ENCODE peak calls at places on chromosomes 5 and 9, in six cellular contexts. T is transverse colon, W is A549, S is K562, K is ovary, R is sigmoid colon. M is an unnamed sample.

GRCh38 chr5:123094919-123095693 is 6.1 kb downstream of the PRDM6 start:
- DNase-seq in R (peak; percentile 72), W (no peak), S (no peak), K (peak; percentile 27), T (no peak), M (no peak)

GRCh38 chr5:43034591-43034968 is 5.5 kb downstream of the ANXA2R start:
- DNase-seq in T (no peak), K (no peak), W (no peak), R (no peak), S (no peak), M (no peak)

GRCh38 chr5:43140286-43140685 is 19.6 kb downstream of the ZNF131 start:
- DNase-seq in K (no peak), S (no peak), T (no peak), R (no peak), W (no peak), M (no peak)

GRCh38 chr9:109907400-109907799 is 127.4 kb downstream of the PALM2AKAP2 start:
- DNase-seq in T (peak; percentile 63), S (no peak), K (no peak), W (no peak), R (no peak), M (no peak)

GRCh38 chr5:88684136-88684500 is 198.9 kb downstream of the MEF2C start:
- DNase-seq in S (no peak), T (no peak), R (no peak), K (no peak), W (no peak), M (no peak)

GRCh38 chr5:53871050-53871449 is 310.6 kb downstream of the NDUFS4 start:
- DNase-seq in R (no peak), K (no peak), S (no peak), T (no peak), W (no peak), M (no peak)

GRCh38 chr9:135705376-135705775 is 3.4 kb downstream of the KCNT1 start:
- DNase-seq in K (peak; percentile 51), S (no peak), W (no peak), T (no peak), R (no peak), M (no peak)

GRCh38 chr5:148437249-148437648 is 53.5 kb downstream of the FBXO38 start:
- DNase-seq in T (no peak), K (no peak), S (no peak), R (no peak), W (no peak), M (no peak)

GRCh38 chr9:125233678-125234077 is 7.5 kb downstream of the HSPA5 start:
- DNase-seq in S (no peak), R (no peak), W (peak; percentile 40), K (no peak), T (no peak), M (no peak)

GRCh38 chr5:105639511-105639910 is 2031.2 kb downstream of the EFNA5 start:
- DNase-seq in T (no peak), K (no peak), R (no peak), W (no peak), S (no peak), M (no peak)

GRCh38 chr9:9942764-9943424 is 669.9 kb downstream of the PTPRD start:
- DNase-seq in T (peak; percentile 50), W (peak; percentile 18), K (peak; percentile 24), R (no peak), S (peak; percentile 10), M (peak; percentile 58)

GRCh38 chr5:176866913-176867312 is 32.2 kb downstream of the HK3 start:
- DNase-seq in R (no peak), S (no peak), K (no peak), T (no peak), W (no peak), M (no peak)

GRCh38 chr5:1380910-1381309 is 36.0 kb upstream of the CLPTM1L start:
- DNase-seq in W (no peak), S (no peak), R (no peak), K (no peak), T (no peak), M (no peak)

GRCh38 chr5:173591300-173591622 is 25.2 kb downstream of the BOD1 start:
- DNase-seq in W (no peak), T (no peak), K (no peak), R (no peak), S (no peak), M (no peak)

GRCh38 chr9:93111371-93112115 is 15.5 kb downstream of the CARD19 start:
- DNase-seq in T (no peak), R (peak; percentile 63), S (no peak), K (peak; percentile 21), W (no peak), M (no peak)

GRCh38 chr9:115921301-115921700 is 232.3 kb upstream of the PAPPA start:
- DNase-seq in W (no peak), K (no peak), R (no peak), T (no peak), S (no peak), M (no peak)

GRCh38 chr9:110571801-110572490 is 7.6 kb downstream of the SVEP1 start:
- DNase-seq in S (no peak), T (no peak), W (no peak), K (no peak), R (no peak), M (no peak)

GRCh38 chr9:69380811-69381210 is 55.8 kb downstream of the ENTREP1 start:
- DNase-seq in R (no peak), W (no peak), S (no peak), T (no peak), K (no peak), M (no peak)

GRCh38 chr5:118863345-118863744 is 125.0 kb downstream of the DTWD2 start:
- DNase-seq in W (no peak), T (no peak), R (no peak), S (no peak), K (no peak), M (no peak)

GRCh38 chr9:130443840-130444492 is 795 bp upstream of the ASS1 start:
- DNase-seq in T (peak; percentile 32), K (no peak), R (peak; percentile 77), S (no peak), W (no peak), M (no peak)

GRCh38 chr5:143205879-143206193 is 197.7 kb downstream of the NR3C1 start:
- DNase-seq in S (no peak), T (no peak), R (no peak), K (no peak), W (no peak), M (no peak)

GRCh38 chr5:143207058-143207457 is 196.4 kb downstream of the NR3C1 start:
- DNase-seq in W (no peak), S (no peak), T (no peak), R (no peak), K (no peak), M (no peak)

GRCh38 chr5:143206194-143207053 is 197.1 kb downstream of the NR3C1 start:
- DNase-seq in S (no peak), R (no peak), T (no peak), W (no peak), K (no peak), M (no peak)

GRCh38 chr5:143204474-143205246 is 198.8 kb downstream of the NR3C1 start:
- DNase-seq in K (no peak), R (no peak), T (no peak), S (no peak), W (no peak), M (no peak)

GRCh38 chr5:143205386-143205785 is 198.1 kb downstream of the NR3C1 start:
- DNase-seq in S (no peak), R (no peak), W (no peak), K (no peak), T (no peak), M (no peak)
- H3K4me1 ChIP-seq in S (peaks cover 31% of the 10 kb centered on the region), R (no peaks in the 10 kb centered on the region), W (peaks cover 13% of the 10 kb centered on the region), K (no peaks in the 10 kb centered on the region), T (no peaks in the 10 kb centered on the region), M (peaks cover 31% of the 10 kb centered on the region)

GRCh38 chr5:140113699-140114263 is at the start of gene PURA:
- DNase-seq in S (peak; percentile 93), R (peak; percentile 98), K (peak; percentile 98), W (peak; percentile 92), T (peak; percentile 97), M (peak; percentile 97)

GRCh38 chr5:140116716-140117115 is 2.8 kb downstream of the PURA start:
- DNase-seq in T (no peak), W (peak; percentile 18), R (no peak), K (no peak), S (peak; percentile 16), M (no peak)

GRCh38 chr5:140114341-140115185 is 654 bp downstream of the PURA start:
- DNase-seq in T (peak; percentile 71), W (peak; percentile 30), R (peak; percentile 86), K (peak; percentile 66), S (peak; percentile 45), M (peak; percentile 70)

GRCh38 chr5:140113180-140113698 is 670 bp upstream of the PURA start:
- DNase-seq in S (peak; percentile 61), R (peak; percentile 72), K (peak; percentile 50), T (peak; percentile 21), W (no peak), M (no peak)

DNA sequence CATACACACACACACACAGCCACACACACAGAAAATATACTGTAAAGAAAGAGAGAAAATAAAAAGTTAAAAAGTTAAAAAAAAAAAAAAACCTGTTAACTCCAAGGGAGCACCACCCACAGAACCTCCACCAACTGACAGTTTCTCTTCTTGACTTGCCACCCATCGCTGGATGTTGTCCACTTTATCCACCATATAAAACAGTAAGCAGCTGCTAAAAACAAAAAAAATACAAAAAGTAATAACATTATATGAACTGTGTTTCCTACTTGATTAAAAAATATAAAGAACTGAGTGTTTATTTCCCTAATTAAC is 1.2 kb downstream of the PURA start:
- DNase-seq in W (no peak), K (no peak), S (no peak), T (no peak), R (no peak), M (no peak)
- H3K27ac ChIP-seq in W (peak overlapping the region; percentile 96), K (no peak overlapping the region), S (no peak overlapping the region), T (peak overlapping the region; percentile 96), R (peak overlapping the region; percentile 93), M (peak overlapping the region; percentile 94)

DNA sequence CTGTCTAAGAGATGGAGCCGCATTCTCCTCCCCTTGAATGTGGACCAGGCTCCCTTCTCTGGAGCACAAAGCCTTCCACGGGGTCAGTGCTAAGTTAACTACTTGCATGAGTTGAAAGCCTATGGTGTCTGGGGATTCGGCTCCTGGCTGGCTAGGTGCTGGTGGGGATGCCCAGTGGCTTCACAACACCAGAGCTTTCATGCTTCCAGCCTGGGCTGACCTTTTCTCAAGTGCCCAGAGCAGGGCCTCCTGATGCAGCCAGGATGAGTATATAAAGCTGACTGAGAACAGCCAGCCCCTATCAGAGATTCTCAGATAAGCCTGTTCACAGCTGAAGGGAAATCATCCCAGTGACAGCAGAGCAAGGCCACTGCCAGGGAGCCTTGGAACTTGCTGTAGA is 11.8 kb downstream of the GALNT12 start:
- DNase-seq in K (no peak), W (no peak), T (no peak), S (no peak), R (no peak), M (no peak)
- TF ChIP-seq EP300 in K (no peak), W (no peak), T (no peak), S (no peak), R (no peak), M (no peak)

GRCh38 chr5:16880547-16880946 is 55.5 kb downstream of the MYO10 start:
- DNase-seq in W (no peak), S (no peak), K (no peak), T (no peak), R (no peak), M (no peak)

GRCh38 chr5:16879650-16880049 is 56.4 kb downstream of the MYO10 start:
- DNase-seq in R (no peak), W (no peak), T (no peak), K (no peak), S (no peak), M (no peak)

GRCh38 chr5:16879191-16879590 is 56.9 kb downstream of the MYO10 start:
- DNase-seq in T (no peak), W (no peak), K (no peak), R (no peak), S (no peak), M (no peak)

GRCh38 chr5:16883801-16884200 is 52.3 kb downstream of the MYO10 start:
- DNase-seq in R (no peak), K (no peak), T (no peak), W (no peak), S (no peak), M (no peak)

GRCh38 chr5:16881253-16881652 is 54.8 kb downstream of the MYO10 start:
- DNase-seq in K (no peak), T (no peak), W (no peak), S (no peak), R (no peak), M (no peak)
- H3K4me1 ChIP-seq in K (peaks cover 13% of the 10 kb centered on the region), T (no peaks in the 10 kb centered on the region), W (peaks cover 92% of the 10 kb centered on the region), S (no peaks in the 10 kb centered on the region), R (no peaks in the 10 kb centered on the region), M (peaks cover 84% of the 10 kb centered on the region)